ENCODE peak calls at places on chromosome 9, in four cellular contexts. E is aorta, R is osteocyte, Y is GM12865. L is an unnamed sample.

GRCh38 chr9:37404590-37404989 is 17.9 kb upstream of the GRHPR start:
- DNase-seq in Y (no peak), E (no peak), R (no peak), L (peak; percentile 24)

GRCh38 chr9:137320555-137321384 is 18.7 kb upstream of the NRARP start:
- DNase-seq in Y (peak; percentile 52), R (no peak), E (no peak), L (peak; percentile 93)

GRCh38 chr9:108991479-108991878 is 21.8 kb downstream of the CTNNAL1 start:
- DNase-seq in R (no peak), Y (no peak), E (no peak), L (no peak)

GRCh38 chr9:87678650-87679355 is 47.1 kb upstream of the CTSL start:
- DNase-seq in Y (peak; percentile 57), R (no peak), E (no peak), L (peak; percentile 51)

GRCh38 chr9:16656432-16657169 is 213.9 kb downstream of the BNC2 start:
- DNase-seq in Y (no peak), R (no peak), E (no peak), L (no peak)

GRCh38 chr9:106927916-106928315 is 65.0 kb downstream of the ZNF462 start:
- DNase-seq in R (no peak), Y (no peak), E (no peak), L (no peak)

GRCh38 chr9:116549786-116550660 is 137.1 kb upstream of the TRIM32 start:
- DNase-seq in R (no peak), Y (no peak), E (no peak), L (no peak)

GRCh38 chr9:78278177-78278777 is 18.6 kb upstream of the PSAT1 start:
- DNase-seq in Y (no peak), E (no peak), R (no peak), L (no peak)

GRCh38 chr9:14627513-14627912 is 65.7 kb downstream of the ZDHHC21 start:
- DNase-seq in R (no peak), Y (no peak), E (no peak), L (no peak)

GRCh38 chr9:107249665-107250285 is 33.3 kb upstream of the RAD23B start:
- DNase-seq in R (no peak), E (no peak), Y (no peak), L (no peak)

GRCh38 chr9:88990721-88991065 is 575 bp upstream of the S1PR3 start:
- DNase-seq in Y (no peak), R (no peak), E (no peak), L (peak; percentile 10)

GRCh38 chr9:84754461-84754860 is 84.9 kb downstream of the NTRK2 start:
- DNase-seq in E (no peak), Y (peak; percentile 30), R (no peak), L (no peak)

GRCh38 chr9:37531699-37532098 is 44.5 kb downstream of the FBXO10 start:
- DNase-seq in E (no peak), R (no peak), Y (peak; percentile 31), L (peak; percentile 55)

GRCh38 chr9:21770877-21771560 is 31.4 kb upstream of the MTAP start:
- DNase-seq in R (no peak), E (no peak), Y (no peak), L (no peak)

GRCh38 chr9:68507098-68507795 is 33.4 kb downstream of the TMEM252 start:
- DNase-seq in E (no peak), R (no peak), Y (peak; percentile 37), L (peak; percentile 26)

GRCh38 chr9:123150708-123151503 is 117.4 kb downstream of the GPR21 start:
- DNase-seq in R (no peak), Y (no peak), E (no peak), L (no peak)

GRCh38 chr9:127523312-127523851 is 72.1 kb downstream of the LRSAM1 start:
- DNase-seq in E (peak; percentile 56), R (no peak), Y (peak; percentile 31), L (no peak)

GRCh38 chr9:113479150-113479761 is 15.7 kb downstream of the RGS3 start:
- DNase-seq in E (no peak), R (no peak), Y (no peak), L (no peak)

GRCh38 chr9:80555782-80556325 is 984.1 kb downstream of the TLE4 start:
- DNase-seq in E (no peak), R (no peak), Y (no peak), L (no peak)

GRCh38 chr9:111948958-111949357 is 52.3 kb downstream of the UGCG start:
- DNase-seq in E (no peak), Y (no peak), R (no peak), L (no peak)

GRCh38 chr9:91197232-91198181 is 164.2 kb downstream of the AUH start:
- DNase-seq in R (no peak), E (no peak), Y (no peak), L (no peak)

GRCh38 chr9:115597330-115597729 is 479.4 kb upstream of the TNC start:
- DNase-seq in Y (no peak), R (no peak), E (no peak), L (no peak)

GRCh38 chr9:93682155-93682968 is 106.0 kb downstream of the PHF2 start:
- DNase-seq in E (peak; percentile 86), Y (peak; percentile 53), R (peak; percentile 87), L (peak; percentile 50)

GRCh38 chr9:115167175-115167574 is 49.2 kb upstream of the TNC start:
- DNase-seq in R (peak; percentile 89), E (no peak), Y (no peak), L (no peak)

GRCh38 chr9:117178596-117179111 is 236.2 kb downstream of the ASTN2 start:
- DNase-seq in Y (no peak), E (no peak), R (no peak), L (no peak)

GRCh38 chr9:6924988-6925563 is 167.3 kb downstream of the KDM4C start:
- DNase-seq in E (no peak), R (no peak), Y (no peak), L (no peak)

GRCh38 chr9:80134487-80134886 is 562.7 kb downstream of the TLE4 start:
- DNase-seq in E (no peak), Y (peak; percentile 80), R (no peak), L (no peak)

GRCh38 chr9:133089271-133089671 is 27.5 kb downstream of the CEL start:
- DNase-seq in E (no peak), R (no peak), Y (peak; percentile 23), L (peak; percentile 18)

GRCh38 chr9:33467526-33467925 is 6.2 kb downstream of the NOL6 start:
- DNase-seq in E (peak; percentile 57), Y (no peak), R (no peak), L (no peak)

GRCh38 chr9:130263601-130264413 is 1.8 kb upstream of the HMCN2 start:
- DNase-seq in R (no peak), E (peak; percentile 52), Y (no peak), L (no peak)

GRCh38 chr9:69546265-69546664 is 125.9 kb downstream of the APBA1 start:
- DNase-seq in Y (no peak), R (no peak), E (no peak), L (no peak)

GRCh38 chr9:89864731-89865130 is 259.9 kb downstream of the GADD45G start:
- DNase-seq in E (peak; percentile 41), R (no peak), Y (no peak), L (no peak)

GRCh38 chr9:107587175-107587963 is 97.8 kb upstream of the KLF4 start:
- DNase-seq in E (peak; percentile 81), R (no peak), Y (no peak), L (no peak)

GRCh38 chr9:137452761-137453642 is 6.1 kb downstream of the NSMF start:
- DNase-seq in E (peak; percentile 78), R (no peak), Y (no peak), L (no peak)

GRCh38 chr9:131098391-131099087 is 2.2 kb downstream of the AIF1L start:
- DNase-seq in R (no peak), E (no peak), Y (peak; percentile 18), L (no peak)

GRCh38 chr9:83271665-83272071 is 208.7 kb upstream of the RASEF start:
- DNase-seq in R (no peak), E (no peak), Y (no peak), L (no peak)

GRCh38 chr9:88697764-88698436 is 162.9 kb downstream of the NXNL2 start:
- DNase-seq in E (no peak), R (peak; percentile 62), Y (no peak), L (no peak)

GRCh38 chr9:129995409-129996160 is 47.4 kb downstream of the FNBP1 start:
- DNase-seq in E (no peak), Y (peak; percentile 84), R (no peak), L (peak; percentile 48)

GRCh38 chr9:110131499-110131898 is 76.5 kb downstream of the C9orf152 start:
- DNase-seq in Y (no peak), R (no peak), E (no peak), L (no peak)